ENCODE peak calls at places on chromosomes 2 and 18, in nine cellular contexts. C, F, Z, P, D, E, S, T and U are unnamed samples.
A peak's percentile ranks its signal among the peaks of the same experiment; 100 is the strongest.

GRCh38 chr2:11644293-11644692 is 25.7 kb downstream of the NTSR2 start:
- DNase-seq in E (no peak), S (no peak), Z (no peak), C (no peak), D (no peak), T (no peak), F (no peak), P (no peak), U (no peak)

GRCh38 chr2:217941339-217941738 is 61.5 kb downstream of the TNS1 start:
- DNase-seq in F (no peak), C (peak; percentile 29), T (no peak), E (no peak), D (no peak), Z (no peak), P (no peak), S (no peak), U (no peak)

GRCh38 chr2:120758181-120759048 is 22.7 kb downstream of the GLI2 start:
- DNase-seq in D (peak; percentile 41), S (no peak), C (peak; percentile 88), P (no peak), F (peak; percentile 56), T (no peak), Z (peak; percentile 63), E (no peak), U (no peak)

GRCh38 chr18:21761471-21762115 is 21.0 kb downstream of the MIB1 start:
- DNase-seq in E (no peak), Z (no peak), D (no peak), T (no peak), C (no peak), P (no peak), F (no peak), S (no peak), U (no peak)

GRCh38 chr18:38297910-38298309 is 732.3 kb upstream of the CELF4 start:
- DNase-seq in C (no peak), D (no peak), Z (no peak), T (no peak), P (no peak), E (no peak), S (no peak), F (no peak), U (no peak)

GRCh38 chr18:10453885-10454772 is at the start of gene APCDD1:
- DNase-seq in Z (no peak), P (peak; percentile 45), D (peak; percentile 86), F (peak; percentile 65), T (peak; percentile 53), E (no peak), C (peak; percentile 88), S (peak; percentile 30), U (no peak)

GRCh38 chr2:26904839-26905238 is 56.9 kb downstream of the DPYSL5 start:
- DNase-seq in Z (no peak), E (no peak), P (no peak), S (no peak), F (no peak), T (no peak), D (no peak), C (no peak), U (no peak)

GRCh38 chr2:23803965-23804542 is 122.9 kb downstream of the ATAD2B start:
- DNase-seq in C (no peak), E (no peak), D (peak; percentile 35), Z (peak; percentile 34), F (peak; percentile 45), T (no peak), S (no peak), P (peak; percentile 14), U (peak; percentile 75)

GRCh38 chr2:40219141-40219540 is 232.7 kb downstream of the SLC8A1 start:
- DNase-seq in E (no peak), D (no peak), C (no peak), F (no peak), Z (no peak), S (no peak), P (no peak), T (no peak), U (no peak)

GRCh38 chr2:76281176-76281841 is 570.6 kb upstream of the GCFC2 start:
- DNase-seq in D (no peak), S (no peak), C (no peak), T (no peak), P (no peak), E (no peak), Z (no peak), F (no peak), U (no peak)

GRCh38 chr2:59889305-59889704 is 664.1 kb downstream of the BCL11A start:
- DNase-seq in E (no peak), F (no peak), T (no peak), C (no peak), P (no peak), D (no peak), S (no peak), Z (no peak), U (no peak)

GRCh38 chr2:59887348-59887747 is 666.1 kb downstream of the BCL11A start:
- DNase-seq in T (no peak), S (no peak), F (no peak), D (no peak), P (peak; percentile 16), C (no peak), E (no peak), Z (no peak), U (no peak)

GRCh38 chr2:59886758-59887157 is 666.7 kb downstream of the BCL11A start:
- DNase-seq in S (no peak), T (no peak), E (no peak), F (no peak), P (no peak), D (no peak), Z (no peak), C (no peak), U (no peak)

GRCh38 chr2:59888706-59889105 is 664.7 kb downstream of the BCL11A start:
- DNase-seq in Z (no peak), F (no peak), P (no peak), E (no peak), T (no peak), D (no peak), C (no peak), S (no peak), U (no peak)

DNA sequence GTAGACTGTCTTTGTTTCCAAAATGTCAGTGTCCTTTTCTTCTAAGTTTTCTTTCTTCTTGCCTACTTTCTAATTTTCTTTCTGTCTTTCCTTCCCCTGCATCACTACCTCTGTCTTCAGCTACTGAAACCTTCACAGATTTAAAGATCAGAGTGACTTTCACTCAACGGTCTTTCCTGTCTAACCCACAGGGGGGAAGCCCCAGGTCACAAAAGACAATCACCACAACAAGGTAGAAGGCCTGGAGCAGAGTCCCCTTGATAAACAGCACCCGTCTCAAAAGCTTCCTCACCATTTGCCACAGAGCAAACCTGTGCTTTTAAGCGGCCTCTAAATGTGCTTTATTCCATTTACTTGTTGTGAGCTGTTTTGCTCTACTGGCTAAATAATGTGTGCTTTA is 665.4 kb downstream of the BCL11A start:
- DNase-seq in F (no peak), C (no peak), Z (no peak), S (no peak), P (no peak), E (peak; percentile 32), T (no peak), D (no peak), U (no peak)
- TF ChIP-seq CTCF in F (no peak), C (no peak), Z (no peak), S (no peak), P (no peak), E (no peak), T (no peak), D (no peak), U (no peak)

GRCh38 chr2:37306024-37306423 is 18.6 kb downstream of the PRKD3 start:
- DNase-seq in D (peak; percentile 13), Z (no peak), P (peak; percentile 22), C (no peak), T (no peak), E (no peak), S (no peak), F (no peak), U (no peak)
- TF ChIP-seq CTCF in D (no peak), Z (no peak), P (no peak), C (no peak), T (no peak), E (no peak), S (no peak), F (no peak), U (no peak)

GRCh38 chr2:79511320-79511951 is 1.4 kb upstream of the CTNNA2 start:
- DNase-seq in E (no peak), F (no peak), D (peak; percentile 94), Z (no peak), T (peak; percentile 62), S (peak; percentile 20), C (peak; percentile 14), P (peak; percentile 35), U (peak; percentile 11)

DNA sequence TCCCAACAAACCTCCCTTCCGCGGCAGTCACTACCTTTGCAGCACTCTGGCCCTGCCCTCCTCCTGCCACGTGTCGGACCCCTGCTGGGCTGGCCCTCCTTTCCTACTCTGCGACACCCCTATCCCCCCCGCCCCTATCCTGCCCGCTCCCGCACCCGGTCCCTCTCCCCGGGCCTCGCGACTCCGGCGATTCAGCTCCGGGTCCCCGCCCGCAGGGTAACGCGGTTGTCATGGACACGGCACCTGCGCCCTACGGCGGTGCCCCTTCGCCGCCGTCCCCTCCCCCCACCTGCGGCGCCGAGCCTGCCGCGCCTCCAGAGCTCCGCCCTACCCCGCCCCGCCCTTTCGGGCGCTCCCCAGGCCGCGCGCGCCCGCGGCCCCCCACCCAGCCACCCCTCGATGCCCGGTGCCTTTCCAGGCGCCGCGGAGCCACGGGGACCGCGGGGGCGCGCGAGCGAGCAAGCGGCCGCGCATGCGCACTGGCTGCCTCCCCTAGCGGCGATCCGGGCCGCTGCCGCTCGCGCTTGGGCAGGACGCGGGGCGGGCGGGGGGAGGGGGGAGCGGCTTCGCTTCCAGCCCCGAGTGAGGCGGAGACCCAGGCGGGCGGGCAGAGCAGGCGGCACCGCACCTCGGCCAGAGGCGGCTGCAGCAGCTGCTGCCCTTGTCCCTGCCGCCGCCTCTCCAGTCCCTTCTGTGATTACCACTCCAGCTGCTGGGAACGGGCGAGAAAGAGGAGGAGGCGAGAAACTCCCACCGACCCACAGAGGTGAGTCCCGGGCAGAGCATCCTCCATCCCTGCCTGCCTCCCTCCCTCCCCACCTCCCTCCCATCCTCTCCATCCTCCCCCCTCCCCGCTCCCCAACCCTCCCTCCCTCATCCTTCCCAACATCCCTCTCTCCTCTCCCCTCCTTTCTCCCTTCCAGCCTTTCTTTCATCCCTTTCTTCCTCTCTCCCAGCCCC is at the start of gene CTNNA2:
- DNase-seq in T (peak; percentile 87), E (no peak), S (peak; percentile 58), C (peak; percentile 23), F (no peak), D (peak; percentile 92), P (peak; percentile 16), Z (no peak), U (no peak)
- TF ChIP-seq CTCF in T (peak; percentile 54), E (no peak), S (peak; percentile 12), C (no peak), F (no peak), D (no peak), P (no peak), Z (peak; percentile 10), U (no peak)

GRCh38 chr18:34158881-34159690 is 65.6 kb downstream of the NOL4 start:
- DNase-seq in Z (peak; percentile 4), S (no peak), P (no peak), E (no peak), T (peak; percentile 63), D (peak; percentile 83), F (peak; percentile 31), C (peak; percentile 36), U (no peak)
- TF ChIP-seq CTCF in Z (peak; percentile 63), S (no peak), P (no peak), E (no peak), T (peak; percentile 54), D (no peak), F (no peak), C (no peak), U (no peak)

DNA sequence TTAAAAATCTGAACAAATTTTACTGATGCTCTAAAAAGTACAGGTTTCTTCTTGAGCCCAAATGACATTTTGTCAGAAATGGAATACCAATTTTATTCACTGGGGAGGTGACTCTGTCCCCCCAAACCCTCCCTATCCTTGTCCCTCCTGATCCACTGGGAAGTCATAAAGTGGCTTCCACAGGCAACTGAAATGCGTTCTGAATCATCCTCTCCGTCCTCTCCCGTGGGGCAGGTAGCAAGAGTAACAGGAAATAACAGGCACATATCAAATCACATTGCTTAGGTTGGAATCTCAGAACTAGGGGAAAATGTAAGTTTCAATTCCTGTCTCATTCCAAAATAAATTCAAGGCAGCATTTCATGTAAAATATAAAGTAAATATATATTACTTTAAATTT is 44.5 kb downstream of the MYL12B start:
- DNase-seq in Z (no peak), T (no peak), P (no peak), F (no peak), E (no peak), S (peak; percentile 47), D (no peak), C (no peak), U (peak; percentile 15)
- TF ChIP-seq CTCF in Z (no peak), T (no peak), P (no peak), F (no peak), E (no peak), S (no peak), D (no peak), C (no peak), U (no peak)